ENCODE peak calls at places on chromosomes 5 and 9, in seven cellular contexts. G is pulmonary artery endothelial cell; N is choroid plexus epithelial cell; B is NCI-H1092; A is stimulated activated CD4-positive, alpha-beta T cell treated with anti-CD3 and anti-CD28 coated beads, Interleukin-2, amount 100 ng/mL, for 24 hours; W is WERI-Rb-1; V is HTR-8/SVneo. M is an unnamed sample.

GRCh38 chr5:68762201-68762600 is 331.6 kb upstream of the SLC30A5 start:
- DNase-seq in N (no peak), B (no peak), G (no peak), V (no peak), A (no peak), W (no peak), M (no peak)

GRCh38 chr5:119274767-119275130 is 81.1 kb upstream of the TNFAIP8 start:
- DNase-seq in W (no peak), A (no peak), V (peak; percentile 36), B (no peak), G (peak; percentile 57), N (peak; percentile 81), M (no peak)

GRCh38 chr5:124061663-124062062 is 549.7 kb downstream of the CSNK1G3 start:
- DNase-seq in V (peak; percentile 4), G (no peak), N (peak; percentile 88), B (peak; percentile 89), W (no peak), A (no peak), M (no peak)

GRCh38 chr5:76383126-76383825 is 19.8 kb upstream of the IQGAP2 start:
- DNase-seq in W (no peak), V (no peak), G (no peak), N (no peak), A (no peak), B (no peak), M (no peak)

GRCh38 chr5:1015545-1015944 is 6.9 kb downstream of the NKD2 start:
- DNase-seq in W (no peak), V (no peak), N (no peak), B (no peak), G (no peak), A (no peak), M (no peak)

GRCh38 chr9:108419379-108419778 is 436.4 kb downstream of the ACTL7B start:
- DNase-seq in G (no peak), W (no peak), A (no peak), B (no peak), N (no peak), V (no peak), M (no peak)

GRCh38 chr5:158856794-158857193 is 242.9 kb downstream of the EBF1 start:
- DNase-seq in N (no peak), W (no peak), A (no peak), B (no peak), V (no peak), G (no peak), M (no peak)

GRCh38 chr9:73270967-73271722 is 119.5 kb downstream of the ANXA1 start:
- DNase-seq in G (peak; percentile 47), A (no peak), W (no peak), N (peak; percentile 97), B (no peak), V (peak; percentile 22), M (no peak)

GRCh38 chr9:95060246-95060645 is 257.3 kb downstream of the FANCC start:
- DNase-seq in V (no peak), A (no peak), N (no peak), B (no peak), G (no peak), W (no peak), M (no peak)

GRCh38 chr9:101478444-101478843 is 42.9 kb upstream of the ALDOB start:
- DNase-seq in W (peak; percentile 23), G (no peak), A (no peak), B (no peak), V (no peak), N (no peak), M (no peak)

GRCh38 chr9:19009566-19009965 is 23.4 kb downstream of the SAXO1 start:
- DNase-seq in G (no peak), W (no peak), V (no peak), B (no peak), A (no peak), N (no peak), M (no peak)

GRCh38 chr9:11709567-11709966 is 983.6 kb upstream of the TYRP1 start:
- DNase-seq in V (no peak), A (no peak), W (no peak), G (no peak), B (no peak), N (no peak), M (no peak)

GRCh38 chr9:95623614-95624013 is 106.8 kb upstream of the PTCH1 start:
- DNase-seq in B (no peak), G (no peak), A (no peak), N (no peak), V (peak; percentile 13), W (no peak), M (no peak)

M was measured in NCI-H526.